ENCODE peak calls at places on chromosome 4, in ten cellular contexts. F is PC-9; N is adrenal gland; C is lower lobe of right lung; Y is SK-N-SH; W is A673; A is PC-3; I is left lung; D is brain microvascular endothelial cell; V is CD8-positive, alpha-beta T cell. K is an unnamed sample.

GRCh38 chr4:130747842-130748241 is 1651.9 kb downstream of the C4orf33 start:
- DNase-seq in F (no peak), N (no peak), C (no peak), Y (no peak), W (peak; percentile 29), A (peak; percentile 13), I (no peak), D (no peak), V (no peak), K (no peak)

GRCh38 chr4:55125763-55126541 is 557 bp upstream of the KDR start:
- DNase-seq in F (no peak), N (no peak), C (peak; percentile 46), Y (peak; percentile 46), W (peak; percentile 6), A (no peak), I (no peak), D (no peak), V (no peak), K (peak; percentile 39)

GRCh38 chr4:187077749-187078148 is 354.1 kb upstream of the FAT1 start:
- DNase-seq in F (no peak), N (no peak), C (no peak), Y (no peak), W (no peak), A (no peak), I (no peak), D (no peak), V (no peak), K (no peak)

GRCh38 chr4:122992111-122992510 is 69.7 kb upstream of the NUDT6 start:
- DNase-seq in F (no peak), N (no peak), C (no peak), Y (no peak), W (no peak), A (peak; percentile 44), I (no peak), D (no peak), V (no peak), K (no peak)

GRCh38 chr4:40238700-40239548 is 42.1 kb downstream of the RHOH start:
- DNase-seq in F (no peak), N (no peak), C (no peak), Y (no peak), W (peak; percentile 67), A (no peak), I (no peak), D (no peak), V (peak; percentile 72), K (no peak)

GRCh38 chr4:26822546-26822945 is 38.1 kb upstream of the STIM2 start:
- DNase-seq in F (no peak), N (no peak), C (no peak), Y (no peak), W (peak; percentile 82), A (no peak), I (no peak), D (no peak), V (no peak), K (no peak)

GRCh38 chr4:113316879-113317278 is 267.4 kb downstream of the ANK2 start:
- DNase-seq in F (no peak), N (no peak), C (no peak), Y (peak; percentile 20), W (no peak), A (no peak), I (no peak), D (no peak), V (no peak), K (no peak)

GRCh38 chr4:102612195-102612594 is 111.0 kb downstream of the NFKB1 start:
- DNase-seq in F (no peak), N (no peak), C (no peak), Y (no peak), W (no peak), A (no peak), I (no peak), D (no peak), V (no peak), K (no peak)

GRCh38 chr4:48909697-48910096 is 3.1 kb upstream of the OCIAD2 start:
- DNase-seq in F (peak; percentile 93), N (peak; percentile 93), C (no peak), Y (peak; percentile 17), W (peak; percentile 85), A (peak; percentile 94), I (no peak), D (peak; percentile 99), V (no peak), K (peak; percentile 77)

GRCh38 chr4:102047616-102048015 is 257.1 kb downstream of the BANK1 start:
- DNase-seq in F (no peak), N (no peak), C (no peak), Y (no peak), W (no peak), A (no peak), I (no peak), D (no peak), V (no peak), K (no peak)

GRCh38 chr4:105369988-105370387 is 103.9 kb downstream of the PPA2 start:
- DNase-seq in F (no peak), N (no peak), C (no peak), Y (no peak), W (no peak), A (peak; percentile 33), I (no peak), D (no peak), V (no peak), K (no peak)

GRCh38 chr4:52659016-52659721 is at the start of gene USP46:
- DNase-seq in F (no peak), N (peak; percentile 81), C (peak; percentile 84), Y (peak; percentile 97), W (peak; percentile 66), A (peak; percentile 77), I (peak; percentile 92), D (peak; percentile 54), V (peak; percentile 42), K (peak; percentile 94)

GRCh38 chr4:118953276-118953675 is 64.6 kb downstream of the SYNPO2 start:
- DNase-seq in F (no peak), N (no peak), C (no peak), Y (no peak), W (no peak), A (peak; percentile 25), I (no peak), D (no peak), V (no peak), K (no peak)

GRCh38 chr4:143358923-143359694 is 22.4 kb downstream of the GAB1 start:
- DNase-seq in F (peak; percentile 88), N (no peak), C (peak; percentile 70), Y (no peak), W (peak; percentile 96), A (peak; percentile 91), I (no peak), D (peak; percentile 65), V (no peak), K (peak; percentile 54)

GRCh38 chr4:893995-894705 is 38.0 kb downstream of the GAK start:
- DNase-seq in F (no peak), N (no peak), C (no peak), Y (no peak), W (no peak), A (no peak), I (peak; percentile 54), D (no peak), V (no peak), K (no peak)

GRCh38 chr4:896216-896615 is 35.9 kb downstream of the GAK start:
- DNase-seq in F (no peak), N (no peak), C (no peak), Y (no peak), W (no peak), A (no peak), I (no peak), D (no peak), V (no peak), K (no peak)

GRCh38 chr4:893276-893994 is 38.7 kb downstream of the GAK start:
- DNase-seq in F (no peak), N (no peak), C (no peak), Y (no peak), W (no peak), A (no peak), I (peak; percentile 68), D (no peak), V (no peak), K (no peak)

GRCh38 chr4:896630-897029 is 35.5 kb downstream of the GAK start:
- DNase-seq in F (no peak), N (no peak), C (no peak), Y (no peak), W (no peak), A (no peak), I (peak; percentile 47), D (no peak), V (no peak), K (no peak)

DNA sequence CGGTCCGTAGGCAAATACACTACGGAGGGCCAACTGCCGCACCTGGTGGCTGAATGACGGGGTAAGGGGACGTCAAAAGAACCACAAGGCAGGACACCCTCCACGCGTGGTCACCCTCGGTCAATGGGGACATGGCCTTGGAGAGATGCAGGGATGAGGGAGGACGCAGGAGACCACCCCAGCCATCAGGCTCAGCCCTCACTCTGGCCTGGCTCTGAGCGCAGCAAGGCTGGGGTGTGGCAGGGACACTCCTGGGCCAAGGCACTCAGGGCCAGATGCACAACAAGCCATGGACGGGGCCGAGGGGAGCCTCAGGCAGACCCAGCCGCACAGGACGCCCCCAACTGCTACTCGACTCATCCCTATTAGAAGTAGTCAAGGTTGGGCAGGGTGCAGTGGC is 36.5 kb downstream of the GAK start:
- DNase-seq in F (no peak), N (no peak), C (no peak), Y (no peak), W (no peak), A (no peak), I (peak; percentile 57), D (no peak), V (no peak), K (no peak)
- H3K36me3 ChIP-seq in F (no peaks in the 10 kb centered on the region), N (no peaks in the 10 kb centered on the region), C (peaks cover 86% of the 10 kb centered on the region), Y (no peaks in the 10 kb centered on the region), W (peaks cover 3% of the 10 kb centered on the region), A (no peaks in the 10 kb centered on the region), I (peaks cover 99% of the 10 kb centered on the region), D (peaks cover 23% of the 10 kb centered on the region), V (peaks cover 30% of the 10 kb centered on the region), K (no peaks in the 10 kb centered on the region)

GRCh38 chr4:47553329-47554125 is 68.5 kb downstream of the ATP10D start:
- DNase-seq in F (peak; percentile 47), N (no peak), C (no peak), Y (no peak), W (no peak), A (peak; percentile 1), I (no peak), D (no peak), V (no peak), K (no peak)
- H3K27ac ChIP-seq in F (peak overlapping the region; percentile 36), N (no peak overlapping the region), C (no peak overlapping the region), Y (peak overlapping the region; percentile 2), W (no peak overlapping the region), A (no peak overlapping the region), I (no peak overlapping the region), D (no peak overlapping the region), V (no peak overlapping the region), K (no peak overlapping the region)

GRCh38 chr4:3237266-3237665 is 11.7 kb upstream of the MSANTD1 start:
- DNase-seq in F (no peak), N (no peak), C (no peak), Y (no peak), W (no peak), A (no peak), I (peak; percentile 72), D (no peak), V (no peak), K (no peak)
- H3K36me3 ChIP-seq in F (no peaks in the 10 kb centered on the region), N (no peaks in the 10 kb centered on the region), C (peaks cover 94% of the 10 kb centered on the region), Y (peaks cover 5% of the 10 kb centered on the region), W (peaks cover 21% of the 10 kb centered on the region), A (no peaks in the 10 kb centered on the region), I (peaks cover 98% of the 10 kb centered on the region), D (peaks cover 49% of the 10 kb centered on the region), V (peaks cover 17% of the 10 kb centered on the region), K (peaks cover 5% of the 10 kb centered on the region)

DNA sequence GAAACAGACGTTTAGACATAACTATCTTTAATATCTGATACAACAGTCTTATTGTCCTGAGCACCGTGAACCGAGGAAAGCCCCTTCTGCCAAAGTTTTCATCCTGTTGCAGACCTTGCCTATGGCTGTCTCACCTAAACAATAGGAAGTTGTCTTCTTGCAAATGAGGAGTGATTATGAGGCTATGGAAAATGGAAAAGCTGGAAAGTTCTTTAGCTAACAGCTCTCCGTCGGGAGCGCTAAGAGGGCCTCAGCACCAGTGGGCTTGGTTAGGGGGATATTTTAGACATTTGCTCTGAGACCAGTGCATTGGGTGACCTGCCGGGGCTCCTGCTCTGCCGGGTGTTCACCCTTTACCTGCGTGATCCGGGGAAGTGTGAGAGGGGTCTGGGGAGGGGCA is 28.4 kb downstream of the TMEM131L start:
- DNase-seq in F (no peak), N (no peak), C (no peak), Y (no peak), W (no peak), A (no peak), I (no peak), D (no peak), V (no peak), K (no peak)
- H3K27ac ChIP-seq in F (peak overlapping the region; percentile 66), N (no peak overlapping the region), C (no peak overlapping the region), Y (no peak overlapping the region), W (no peak overlapping the region), A (no peak overlapping the region), I (no peak overlapping the region), D (no peak overlapping the region), V (no peak overlapping the region), K (no peak overlapping the region)

K was measured in aorta.